ENCODE peak calls at places on chromosomes 6 and 20, in seven cellular contexts. N is IMR-90; H is stimulated activated CD4-positive, alpha-beta T cell treated with anti-CD3 and anti-CD28 coated beads, Interleukin-2, amount 100 ng/mL, for 48 hours; C is HTR-8/SVneo; Y is NCI-H1092; G is substantia nigra; J is anterior cingulate cortex. Z is an unnamed sample.

GRCh38 chr6:27901801-27902200 is 10.4 kb downstream of the OR2B2 start:
- DNase-seq in N (no peak), H (no peak), C (no peak), Y (no peak), G (no peak), J (no peak), Z (no peak)

GRCh38 chr6:128617285-128617684 is 96.9 kb upstream of the PTPRK start:
- DNase-seq in N (no peak), H (no peak), C (no peak), Y (no peak), G (no peak), J (no peak), Z (no peak)

GRCh38 chr6:138569970-138570715 is 70.8 kb upstream of the NHSL1 start:
- DNase-seq in N (peak), H (no peak), C (no peak), Y (no peak), G (no peak), J (no peak), Z (no peak)

GRCh38 chr20:19974621-19975435 is 42.3 kb upstream of the NAA20 start:
- DNase-seq in N (peak), H (no peak), C (peak), Y (peak), G (peak), J (peak), Z (peak)

GRCh38 chr20:53003420-53003819 is 31.3 kb downstream of the TSHZ2 start:
- DNase-seq in N (no peak), H (no peak), C (peak), Y (peak), G (no peak), J (no peak), Z (no peak)

GRCh38 chr6:4943716-4944115 is 60.1 kb downstream of the RPP40 start:
- DNase-seq in N (peak), H (no peak), C (no peak), Y (no peak), G (no peak), J (no peak), Z (no peak)

GRCh38 chr20:53269380-53269779 is 297.2 kb downstream of the TSHZ2 start:
- DNase-seq in N (no peak), H (no peak), C (no peak), Y (no peak), G (no peak), J (no peak), Z (no peak)

GRCh38 chr6:116971959-116972358 is 94.9 kb downstream of the RFX6 start:
- DNase-seq in N (peak), H (no peak), C (peak), Y (peak), G (no peak), J (no peak), Z (peak)

GRCh38 chr20:45861157-45862075 is 4.0 kb downstream of the ZSWIM3 start:
- DNase-seq in N (no peak), H (no peak), C (no peak), Y (peak), G (no peak), J (no peak), Z (no peak)

GRCh38 chr20:4017051-4017702 is 1.8 kb upstream of the RNF24 start:
- DNase-seq in N (no peak), H (no peak), C (no peak), Y (no peak), G (no peak), J (no peak), Z (peak)

GRCh38 chr20:22536956-22537756 is 47.2 kb downstream of the FOXA2 start:
- DNase-seq in N (no peak), H (no peak), C (no peak), Y (no peak), G (no peak), J (no peak), Z (no peak)